ENCODE peak calls at places on chromosome 22, in five cellular contexts. B is Calu3; T is COR-L47; U is activated CD8-positive, alpha-beta memory T cell treated with anti-CD3 and anti-CD28 coated beads, Interleukin-2, amount 50 U/mL, for 48 hours; M is adipocyte. R is an unnamed sample.

GRCh38 chr22:20222764-20223420 is 45.2 kb downstream of the RTN4R start:
- DNase-seq in B (no peak), T (peak; percentile 53), U (no peak), M (no peak), R (no peak)

GRCh38 chr22:37563153-37564081 is 3.1 kb downstream of the CDC42EP1 start:
- DNase-seq in B (peak; percentile 95), T (no peak), U (no peak), M (peak; percentile 96), R (peak; percentile 86)

GRCh38 chr22:32801436-32802290 is at the start of gene TIMP3:
- DNase-seq in B (peak; percentile 75), T (no peak), U (peak; percentile 52), M (peak; percentile 93), R (peak; percentile 86)

GRCh38 chr22:49948116-49948515 is 12.5 kb upstream of the PIM3 start:
- DNase-seq in B (peak; percentile 52), T (no peak), U (no peak), M (no peak), R (no peak)

GRCh38 chr22:36587289-36588154 is 58.6 kb upstream of the EIF3D start:
- DNase-seq in B (no peak), T (no peak), U (no peak), M (peak; percentile 54), R (no peak)

GRCh38 chr22:22802346-22802970 is 85.2 kb upstream of the IGLL5 start:
- DNase-seq in B (no peak), T (no peak), U (no peak), M (no peak), R (no peak)

GRCh38 chr22:29184886-29185575 is 20.7 kb upstream of the EMID1 start:
- DNase-seq in B (no peak), T (no peak), U (peak; percentile 4), M (no peak), R (no peak)

GRCh38 chr22:46023558-46023981 is 46.6 kb upstream of the WNT7B start:
- DNase-seq in B (no peak), T (no peak), U (no peak), M (no peak), R (no peak)

GRCh38 chr22:26385164-26385563 is 43.9 kb upstream of the ASPHD2 start:
- DNase-seq in B (no peak), T (no peak), U (no peak), M (no peak), R (no peak)

GRCh38 chr22:49934144-49934890 is 15.9 kb downstream of the CRELD2 start:
- DNase-seq in B (peak; percentile 69), T (no peak), U (no peak), M (peak; percentile 19), R (no peak)